ENCODE peak calls at places on chromosomes 13 and 19, in four cellular contexts. One of them, this sample, is unnamed.
A peak's percentile ranks its signal among the peaks of the same experiment; 100 is the strongest.

GRCh38 chr13:78787189-78787588 is 128.2 kb upstream of the OBI1 start:
- DNase-seq in astrocyte of the hippocampus: peak; percentile 1
- DNase-seq in CD8-positive, alpha-beta memory T cell: no peak
- DNase-seq in anterior cingulate cortex: no peak
- DNase-seq in this sample: no peak

GRCh38 chr13:73765651-73766384 is 368.4 kb downstream of the KLF12 start:
- DNase-seq in anterior cingulate cortex: peak; percentile 71
- DNase-seq in CD8-positive, alpha-beta memory T cell: peak; percentile 92
- DNase-seq in astrocyte of the hippocampus: peak; percentile 81
- DNase-seq in this sample: peak; percentile 78

GRCh38 chr19:18662972-18663732 is 20.3 kb upstream of the CRTC1 start:
- DNase-seq in astrocyte of the hippocampus: peak; percentile 65
- DNase-seq in CD8-positive, alpha-beta memory T cell: no peak
- DNase-seq in anterior cingulate cortex: no peak
- DNase-seq in this sample: no peak

GRCh38 chr19:47002106-47002766 is 17.4 kb upstream of the NPAS1 start:
- DNase-seq in astrocyte of the hippocampus: no peak
- DNase-seq in CD8-positive, alpha-beta memory T cell: no peak
- DNase-seq in anterior cingulate cortex: no peak
- DNase-seq in this sample: no peak

GRCh38 chr13:43206858-43207257 is 183.5 kb downstream of the DNAJC15 start:
- DNase-seq in anterior cingulate cortex: no peak
- DNase-seq in astrocyte of the hippocampus: no peak
- DNase-seq in CD8-positive, alpha-beta memory T cell: no peak
- DNase-seq in this sample: no peak

GRCh38 chr13:78601886-78602560 is 1.3 kb downstream of the POU4F1 start:
- DNase-seq in anterior cingulate cortex: no peak
- DNase-seq in astrocyte of the hippocampus: no peak
- DNase-seq in CD8-positive, alpha-beta memory T cell: no peak
- DNase-seq in this sample: no peak

GRCh38 chr19:40521276-40521675 is 54.5 kb downstream of the SPTBN4 start:
- DNase-seq in CD8-positive, alpha-beta memory T cell: no peak
- DNase-seq in anterior cingulate cortex: no peak
- DNase-seq in astrocyte of the hippocampus: no peak
- DNase-seq in this sample: no peak

GRCh38 chr19:16290692-16291091 is 33.9 kb upstream of the KLF2 start:
- DNase-seq in CD8-positive, alpha-beta memory T cell: no peak
- DNase-seq in anterior cingulate cortex: no peak
- DNase-seq in astrocyte of the hippocampus: no peak
- DNase-seq in this sample: no peak

GRCh38 chr13:112783135-112783945 is 93.5 kb downstream of the ATP11A start:
- DNase-seq in astrocyte of the hippocampus: peak; percentile 73
- DNase-seq in CD8-positive, alpha-beta memory T cell: peak; percentile 37
- DNase-seq in anterior cingulate cortex: no peak
- DNase-seq in this sample: no peak

GRCh38 chr13:31538067-31539042 is 201.0 kb upstream of the RXFP2 start:
- DNase-seq in CD8-positive, alpha-beta memory T cell: no peak
- DNase-seq in anterior cingulate cortex: no peak
- DNase-seq in astrocyte of the hippocampus: peak; percentile 33
- DNase-seq in this sample: no peak

GRCh38 chr13:41284512-41285288 is 21.3 kb upstream of the MTRF1 start:
- DNase-seq in astrocyte of the hippocampus: peak; percentile 30
- DNase-seq in anterior cingulate cortex: no peak
- DNase-seq in CD8-positive, alpha-beta memory T cell: no peak
- DNase-seq in this sample: no peak

GRCh38 chr19:53037101-53038097 is 7.1 kb upstream of the ERVV-2 start:
- DNase-seq in anterior cingulate cortex: no peak
- DNase-seq in CD8-positive, alpha-beta memory T cell: peak; percentile 51
- DNase-seq in astrocyte of the hippocampus: peak; percentile 89
- DNase-seq in this sample: no peak

GRCh38 chr19:42135836-42136235 is 3.6 kb upstream of the POU2F2 start:
- DNase-seq in CD8-positive, alpha-beta memory T cell: no peak
- DNase-seq in anterior cingulate cortex: no peak
- DNase-seq in astrocyte of the hippocampus: no peak
- DNase-seq in this sample: no peak

GRCh38 chr13:76016799-76017198 is 380.7 kb downstream of the LMO7 start:
- DNase-seq in astrocyte of the hippocampus: peak; percentile 30
- DNase-seq in CD8-positive, alpha-beta memory T cell: no peak
- DNase-seq in anterior cingulate cortex: no peak
- DNase-seq in this sample: no peak

This sample was measured in CD4-positive, alpha-beta memory T cell.